ENCODE peak calls at places on chromosomes 2 and 18, in nine cellular contexts. Q is coronary artery; R is esophagus squamous epithelium; A is body of pancreas; J is CD4-positive, alpha-beta T cell; Y is aorta; B is left lung; L is lung; O is tibial artery. F is an unnamed sample.

GRCh38 chr2:59889305-59889704 is 664.1 kb downstream of the BCL11A start:
- DNase-seq in Y (no peak), Q (no peak), L (no peak), J (no peak), R (no peak), B (no peak), O (no peak), A (no peak), F (no peak)

GRCh38 chr2:217729426-217730058 is 273.3 kb downstream of the TNS1 start:
- DNase-seq in Y (no peak), L (no peak), Q (peak; percentile 76), R (no peak), J (no peak), A (no peak), B (no peak), O (no peak), F (no peak)

GRCh38 chr2:128282246-128282975 is 36.3 kb downstream of the HS6ST1 start:
- DNase-seq in B (peak; percentile 30), O (no peak), J (no peak), A (peak; percentile 30), L (no peak), Q (no peak), R (no peak), Y (peak; percentile 71), F (no peak)

GRCh38 chr2:57759822-57760300 is 286.7 kb upstream of the VRK2 start:
- DNase-seq in Q (peak; percentile 86), O (peak; percentile 74), B (peak; percentile 78), J (peak; percentile 58), Y (peak; percentile 95), A (peak; percentile 87), R (peak; percentile 7), L (peak; percentile 85), F (peak; percentile 68)

GRCh38 chr2:144519934-144520717 is at the start of gene ZEB2:
- DNase-seq in O (peak; percentile 81), B (peak; percentile 76), J (no peak), A (peak; percentile 30), Q (peak; percentile 88), Y (peak; percentile 75), R (no peak), L (no peak), F (peak; percentile 17)

GRCh38 chr2:163319006-163319405 is 416.8 kb downstream of the FIGN start:
- DNase-seq in L (no peak), B (no peak), A (no peak), Y (no peak), R (no peak), Q (no peak), J (no peak), O (no peak), F (no peak)

GRCh38 chr2:228657807-228658402 is 476.4 kb upstream of the SPHKAP start:
- DNase-seq in A (no peak), J (no peak), R (no peak), Q (no peak), L (no peak), O (no peak), B (no peak), Y (no peak), F (peak; percentile 40)

GRCh38 chr18:79223431-79223830 is 154.2 kb downstream of the ATP9B start:
- DNase-seq in O (no peak), A (no peak), R (no peak), L (no peak), B (no peak), J (no peak), Y (no peak), Q (no peak), F (no peak)

GRCh38 chr2:238879621-238880377 is 31.9 kb downstream of the TWIST2 start:
- DNase-seq in Y (no peak), A (no peak), B (no peak), R (no peak), Q (no peak), L (no peak), J (no peak), O (no peak), F (no peak)

GRCh38 chr2:81304154-81304830 is 999.7 kb upstream of the LRRTM1 start:
- DNase-seq in R (no peak), Y (no peak), O (no peak), Q (no peak), B (no peak), J (no peak), A (no peak), L (no peak), F (no peak)

GRCh38 chr18:29157057-29157780 is 980.3 kb upstream of the CDH2 start:
- DNase-seq in Q (no peak), B (no peak), R (no peak), Y (no peak), A (no peak), L (no peak), J (no peak), O (no peak), F (no peak)

GRCh38 chr2:112024896-112025491 is 30.1 kb upstream of the TMEM87B start:
- DNase-seq in Y (no peak), R (no peak), O (no peak), A (no peak), J (no peak), B (no peak), Q (no peak), L (no peak), F (no peak)

GRCh38 chr18:22355598-22355997 is 62.1 kb downstream of the CTAGE1 start:
- DNase-seq in R (no peak), L (no peak), J (no peak), A (no peak), O (no peak), B (no peak), Q (no peak), Y (no peak), F (no peak)

GRCh38 chr18:24200494-24200893 is 61.6 kb downstream of the CABYR start:
- DNase-seq in O (no peak), L (no peak), B (no peak), J (no peak), A (no peak), Q (no peak), Y (no peak), R (no peak), F (no peak)
- H3K27ac ChIP-seq in O (no peak overlapping the region), L (no peak overlapping the region), B (no peak overlapping the region), J (no peak overlapping the region), A (no peak overlapping the region), Q (no peak overlapping the region), Y (no peak overlapping the region), R (no peak overlapping the region), F (no peak overlapping the region)

GRCh38 chr18:57809190-57809589 is 6.1 kb upstream of the ATP8B1 start:
- DNase-seq in O (no peak), R (no peak), J (no peak), B (no peak), L (no peak), A (no peak), Q (no peak), Y (no peak), F (no peak)
- H3K27ac ChIP-seq in O (no peak overlapping the region), R (no peak overlapping the region), J (no peak overlapping the region), B (no peak overlapping the region), L (no peak overlapping the region), A (no peak overlapping the region), Q (no peak overlapping the region), Y (no peak overlapping the region), F (no peak overlapping the region)

GRCh38 chr18:54149078-54149697 is 75.3 kb downstream of the MBD2 start:
- DNase-seq in A (peak; percentile 8), Q (no peak), Y (no peak), O (peak; percentile 32), B (peak; percentile 44), R (no peak), J (peak; percentile 29), L (peak; percentile 33), F (no peak)
- H3K27ac ChIP-seq in A (no peak overlapping the region), Q (peak overlapping the region; percentile 17), Y (peak overlapping the region; percentile 12), O (peak overlapping the region; percentile 26), B (peak overlapping the region; percentile 50), R (peak overlapping the region; percentile 81), J (no peak overlapping the region), L (no peak overlapping the region), F (no peak overlapping the region)

DNA sequence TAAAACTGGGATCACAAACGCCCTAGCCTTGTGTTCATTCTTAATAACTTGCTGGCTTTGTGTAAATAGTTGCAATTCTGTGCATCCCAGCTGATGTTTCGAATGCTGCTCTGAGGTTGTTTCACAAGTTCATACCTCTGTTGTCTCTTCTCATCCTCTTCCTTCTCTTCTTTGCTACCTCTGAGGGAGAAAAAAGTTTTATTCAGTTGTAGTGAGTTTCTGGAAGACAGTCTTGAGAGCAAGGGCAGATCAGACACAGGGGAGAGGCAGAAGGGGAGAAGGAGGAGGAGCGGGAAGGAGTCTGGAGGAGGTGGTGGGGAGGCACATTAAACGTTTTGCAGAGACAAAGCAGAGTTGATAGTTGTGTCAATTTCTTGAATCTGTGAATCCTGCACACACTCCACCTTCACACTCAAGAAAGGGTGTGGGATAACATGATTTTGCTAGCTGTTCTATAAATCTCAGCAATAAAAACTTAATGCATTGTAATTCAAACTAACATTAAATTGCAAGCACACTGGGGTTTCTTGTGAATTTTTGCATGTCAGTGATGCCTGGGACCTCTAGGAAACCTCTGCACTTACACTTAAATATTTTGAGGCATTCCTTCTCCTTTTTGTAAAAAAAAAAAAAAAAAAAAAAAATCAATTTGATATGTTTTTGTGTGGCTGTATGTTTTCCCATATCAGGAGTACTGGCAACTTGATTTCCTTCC is 6.9 kb downstream of the MEIS1 start:
- DNase-seq in R (no peak), A (no peak), Q (no peak), Y (no peak), J (no peak), B (no peak), O (no peak), L (no peak), F (no peak)
- H3K27ac ChIP-seq in R (peak overlapping the region; percentile 92), A (peak overlapping the region; percentile 22), Q (no peak overlapping the region), Y (peak overlapping the region; percentile 60), J (no peak overlapping the region), B (peak overlapping the region; percentile 95), O (no peak overlapping the region), L (peak overlapping the region; percentile 30), F (peak overlapping the region; percentile 32)

GRCh38 chr2:148416248-148416647 is 228.3 kb upstream of the EPC2 start:
- DNase-seq in Y (no peak), L (no peak), J (no peak), O (no peak), B (no peak), Q (no peak), R (no peak), A (no peak), F (no peak)
- H3K27ac ChIP-seq in Y (no peak overlapping the region), L (no peak overlapping the region), J (no peak overlapping the region), O (no peak overlapping the region), B (no peak overlapping the region), Q (no peak overlapping the region), R (no peak overlapping the region), A (no peak overlapping the region), F (no peak overlapping the region)

GRCh38 chr2:152446213-152446612 is 111.2 kb downstream of the FMNL2 start:
- DNase-seq in B (no peak), A (no peak), Q (no peak), Y (no peak), L (no peak), O (no peak), J (no peak), R (no peak), F (no peak)
- H3K27ac ChIP-seq in B (no peak overlapping the region), A (no peak overlapping the region), Q (peak overlapping the region; percentile 17), Y (no peak overlapping the region), L (no peak overlapping the region), O (peak overlapping the region; percentile 26), J (no peak overlapping the region), R (no peak overlapping the region), F (no peak overlapping the region)

GRCh38 chr2:73868204-73868978 is 24.4 kb upstream of the ACTG2 start:
- DNase-seq in Y (no peak), J (no peak), L (no peak), Q (no peak), R (no peak), A (no peak), O (no peak), B (no peak), F (no peak)

GRCh38 chr2:73870084-73870483 is 22.7 kb upstream of the ACTG2 start:
- DNase-seq in A (peak; percentile 41), O (peak; percentile 73), R (no peak), J (no peak), B (no peak), L (peak; percentile 62), Q (peak; percentile 79), Y (peak; percentile 81), F (no peak)
- H3K27ac ChIP-seq in A (no peak overlapping the region), O (peak overlapping the region; percentile 74), R (peak overlapping the region; percentile 73), J (no peak overlapping the region), B (no peak overlapping the region), L (no peak overlapping the region), Q (peak overlapping the region; percentile 85), Y (peak overlapping the region; percentile 58), F (no peak overlapping the region)

F was measured in small intestine.